ENCODE peak calls at places on chromosomes 4 and X, in five cellular contexts. B is iPS-NIHi11; Q is activated CD8-positive, alpha-beta memory T cell treated with anti-CD3 and anti-CD28 coated beads for 1 hour; Z is foreskin melanocyte; Y is mesenchymal stem cell. N is an unnamed sample.

GRCh38 chr4:124486423-124486822 is 226.1 kb downstream of the ANKRD50 start:
- DNase-seq in B (no peak), Q (no peak), Z (no peak), Y (no peak), N (no peak)

GRCh38 chr4:169238445-169238844 is 32.3 kb downstream of the SH3RF1 start:
- DNase-seq in B (no peak), Q (no peak), Z (no peak), Y (no peak), N (no peak)

GRCh38 chrX:48919360-48919821 is 567 bp upstream of the PIM2 start:
- DNase-seq in B (peak; percentile 12), Q (no peak), Z (no peak), Y (no peak), N (no peak)

GRCh38 chrX:41265615-41266014 is 68.3 kb upstream of the DDX3X start:
- DNase-seq in B (no peak), Q (peak; percentile 4), Z (peak; percentile 37), Y (no peak), N (no peak)

GRCh38 chr4:100417565-100417964 is 100.3 kb downstream of the EMCN start:
- DNase-seq in B (no peak), Q (no peak), Z (no peak), Y (peak; percentile 30), N (no peak)

GRCh38 chr4:2686379-2687265 is 69.5 kb downstream of the TNIP2 start:
- DNase-seq in B (no peak), Q (no peak), Z (no peak), Y (no peak), N (peak; percentile 93)

GRCh38 chr4:78876568-78877320 is 62.5 kb downstream of the PAQR3 start:
- DNase-seq in B (no peak), Q (no peak), Z (no peak), Y (no peak), N (no peak)

GRCh38 chr4:40785727-40786126 is 36.0 kb downstream of the NSUN7 start:
- DNase-seq in B (no peak), Q (no peak), Z (no peak), Y (no peak), N (no peak)

GRCh38 chr4:106270708-106271107 is 45.3 kb downstream of the TBCK start:
- DNase-seq in B (no peak), Q (no peak), Z (no peak), Y (no peak), N (no peak)

GRCh38 chrX:38803286-38803608 is 2.0 kb downstream of the MID1IP1 start:
- DNase-seq in B (no peak), Q (no peak), Z (no peak), Y (no peak), N (no peak)

N was measured in DMS79.